ENCODE peak calls at places on chromosomes 3 and 15, in nine cellular contexts. T, X, V, J, I, Q, Y, L and H are unnamed samples.

GRCh38 chr15:98955980-98956723 is 51.4 kb downstream of the PGPEP1L start:
- DNase-seq in T (no peak), X (no peak), V (peak), J (no peak), I (peak), Q (no peak), Y (peak), L (peak), H (no peak)

GRCh38 chr3:16916840-16917239 is 32.1 kb downstream of the PLCL2 start:
- DNase-seq in T (no peak), X (no peak), V (no peak), J (no peak), I (no peak), Q (no peak), Y (no peak), L (no peak), H (peak)

GRCh38 chr15:77031376-77032050 is 36.6 kb downstream of the PSTPIP1 start:
- DNase-seq in T (no peak), X (no peak), V (no peak), J (peak), I (peak), Q (no peak), Y (peak), L (no peak), H (peak)

GRCh38 chr3:19065027-19065426 is 83.3 kb upstream of the KCNH8 start:
- DNase-seq in T (no peak), X (no peak), V (no peak), J (no peak), I (no peak), Q (no peak), Y (no peak), L (no peak), H (no peak)

GRCh38 chr15:51144021-51144532 is 49.4 kb upstream of the TNFAIP8L3 start:
- DNase-seq in T (no peak), X (no peak), V (no peak), J (peak), I (no peak), Q (peak), Y (peak), L (no peak), H (no peak)

GRCh38 chr3:147410126-147410517 is 957 bp downstream of the ZIC1 start:
- DNase-seq in T (no peak), X (no peak), V (no peak), J (no peak), I (no peak), Q (no peak), Y (no peak), L (no peak), H (no peak)

GRCh38 chr15:34693053-34693744 is 61.6 kb downstream of the GJD2 start:
- DNase-seq in T (no peak), X (no peak), V (no peak), J (peak), I (no peak), Q (no peak), Y (no peak), L (no peak), H (no peak)

GRCh38 chr3:170712798-170713197 is 126.9 kb upstream of the SLC7A14 start:
- DNase-seq in T (no peak), X (no peak), V (no peak), J (no peak), I (no peak), Q (no peak), Y (no peak), L (no peak), H (no peak)

GRCh38 chr3:89332311-89333159 is 225.1 kb downstream of the EPHA3 start:
- DNase-seq in T (no peak), X (no peak), V (no peak), J (no peak), I (no peak), Q (no peak), Y (no peak), L (no peak), H (no peak)

GRCh38 chr15:82934100-82934880 is 18.2 kb downstream of the HOMER2 start:
- DNase-seq in T (no peak), X (no peak), V (no peak), J (no peak), I (no peak), Q (no peak), Y (no peak), L (no peak), H (no peak)

GRCh38 chr3:31251083-31251482 is 281.6 kb upstream of the STT3B start:
- DNase-seq in T (no peak), X (no peak), V (no peak), J (no peak), I (no peak), Q (no peak), Y (no peak), L (no peak), H (no peak)

GRCh38 chr3:190053919-190054672 is 66.6 kb downstream of the P3H2 start:
- DNase-seq in T (no peak), X (no peak), V (no peak), J (peak), I (no peak), Q (peak), Y (no peak), L (no peak), H (no peak)

GRCh38 chr3:132659000-132659369 is 624 bp downstream of the ACAD11 start:
- DNase-seq in T (no peak), X (no peak), V (no peak), J (no peak), I (no peak), Q (no peak), Y (peak), L (peak), H (no peak)

GRCh38 chr3:103440539-103441113 is 1005.8 kb downstream of the ZPLD1 start:
- DNase-seq in T (no peak), X (no peak), V (no peak), J (peak), I (no peak), Q (peak), Y (no peak), L (no peak), H (no peak)

GRCh38 chr15:89814112-89814742 is 425 bp downstream of the ANPEP start:
- DNase-seq in T (no peak), X (no peak), V (no peak), J (no peak), I (peak), Q (no peak), Y (no peak), L (no peak), H (no peak)

GRCh38 chr3:56919797-56920195 is 118.0 kb upstream of the ARHGEF3 start:
- DNase-seq in T (no peak), X (no peak), V (no peak), J (no peak), I (no peak), Q (no peak), Y (no peak), L (no peak), H (no peak)

GRCh38 chr3:188947983-188948657 is 223.7 kb upstream of the TPRG1 start:
- DNase-seq in T (peak), X (peak), V (peak), J (peak), I (peak), Q (peak), Y (peak), L (peak), H (peak)

GRCh38 chr3:29057326-29057725 is 223.5 kb upstream of the RBMS3 start:
- DNase-seq in T (no peak), X (no peak), V (no peak), J (peak), I (no peak), Q (no peak), Y (no peak), L (no peak), H (no peak)

GRCh38 chr3:110311526-110311925 is 760.1 kb upstream of the NECTIN3 start:
- DNase-seq in T (no peak), X (no peak), V (no peak), J (no peak), I (no peak), Q (no peak), Y (no peak), L (no peak), H (no peak)

GRCh38 chr3:126828306-126828705 is 124.3 kb downstream of the CHCHD6 start:
- DNase-seq in T (peak), X (peak), V (peak), J (no peak), I (no peak), Q (no peak), Y (peak), L (no peak), H (peak)

GRCh38 chr15:58182460-58183163 is 44.4 kb downstream of the AQP9 start:
- DNase-seq in T (no peak), X (no peak), V (peak), J (peak), I (no peak), Q (peak), Y (no peak), L (peak), H (peak)

GRCh38 chr3:45104715-45105711 is 41.2 kb downstream of the CDCP1 start:
- DNase-seq in T (no peak), X (no peak), V (no peak), J (peak), I (no peak), Q (no peak), Y (no peak), L (no peak), H (no peak)

GRCh38 chr15:48522123-48522522 is 123.4 kb downstream of the FBN1 start:
- DNase-seq in T (no peak), X (no peak), V (no peak), J (no peak), I (no peak), Q (no peak), Y (no peak), L (no peak), H (no peak)

GRCh38 chr15:33067456-33067855 is 127.1 kb downstream of the FMN1 start:
- DNase-seq in T (no peak), X (no peak), V (no peak), J (peak), I (no peak), Q (no peak), Y (no peak), L (no peak), H (no peak)

GRCh38 chr15:37099321-37100108 is 834 bp downstream of the MEIS2 start:
- DNase-seq in T (no peak), X (no peak), V (peak), J (peak), I (no peak), Q (peak), Y (peak), L (no peak), H (peak)

GRCh38 chr15:90691982-90692773 is 25.0 kb upstream of the BLM start:
- DNase-seq in T (no peak), X (no peak), V (no peak), J (no peak), I (no peak), Q (no peak), Y (no peak), L (no peak), H (no peak)

GRCh38 chr15:101012326-101013040 is 93.3 kb downstream of the LRRK1 start:
- DNase-seq in T (peak), X (no peak), V (no peak), J (no peak), I (no peak), Q (no peak), Y (peak), L (no peak), H (no peak)

GRCh38 chr3:9666704-9667445 is 17.6 kb downstream of the MTMR14 start:
- DNase-seq in T (no peak), X (no peak), V (no peak), J (no peak), I (no peak), Q (no peak), Y (no peak), L (peak), H (no peak)

GRCh38 chr3:122843604-122844003 is 48.7 kb downstream of the SLC49A4 start:
- DNase-seq in T (no peak), X (no peak), V (no peak), J (no peak), I (no peak), Q (no peak), Y (no peak), L (no peak), H (no peak)

GRCh38 chr3:54837964-54838363 is 89.9 kb downstream of the LRTM1 start:
- DNase-seq in T (no peak), X (no peak), V (no peak), J (peak), I (no peak), Q (no peak), Y (no peak), L (no peak), H (no peak)

GRCh38 chr3:135895106-135895733 is 70.3 kb upstream of the PPP2R3A start:
- DNase-seq in T (peak), X (peak), V (peak), J (peak), I (peak), Q (peak), Y (peak), L (peak), H (peak)

GRCh38 chr3:34619990-34620389 is 821.6 kb downstream of the PDCD6IP start:
- DNase-seq in T (no peak), X (no peak), V (no peak), J (no peak), I (no peak), Q (no peak), Y (no peak), L (no peak), H (no peak)

GRCh38 chr3:71062920-71063767 is 520.4 kb downstream of the FOXP1 start:
- DNase-seq in T (no peak), X (no peak), V (no peak), J (peak), I (no peak), Q (no peak), Y (no peak), L (no peak), H (no peak)

GRCh38 chr3:89372456-89372855 is 265.0 kb downstream of the EPHA3 start:
- DNase-seq in T (no peak), X (no peak), V (no peak), J (no peak), I (no peak), Q (no peak), Y (no peak), L (peak), H (no peak)

GRCh38 chr3:51637941-51638471 is 33.0 kb upstream of the TEX264 start:
- DNase-seq in T (no peak), X (no peak), V (no peak), J (peak), I (no peak), Q (peak), Y (no peak), L (peak), H (no peak)

GRCh38 chr3:170360476-170360875 is 3.0 kb downstream of the SKIL start:
- DNase-seq in T (no peak), X (no peak), V (no peak), J (peak), I (no peak), Q (no peak), Y (no peak), L (no peak), H (no peak)

GRCh38 chr3:105836533-105836932 is 32.3 kb downstream of the CBLB start:
- DNase-seq in T (no peak), X (no peak), V (no peak), J (peak), I (no peak), Q (no peak), Y (no peak), L (no peak), H (no peak)
- H3K4me3 ChIP-seq in T (no peak), X (peak), V (no peak), J (no peak), I (no peak), Q (no peak), Y (no peak), L (no peak), H (no peak)

GRCh38 chr3:32684800-32685603 is at the start of gene CNOT10:
- DNase-seq in T (peak), X (peak), V (peak), J (peak), I (peak), Q (peak), Y (peak), L (peak), H (peak)

GRCh38 chr3:32684029-32684799 is 774 bp upstream of the CNOT10 start:
- DNase-seq in T (no peak), X (no peak), V (no peak), J (no peak), I (no peak), Q (no peak), Y (no peak), L (no peak), H (no peak)

GRCh38 chr3:32686713-32687112 is 1.7 kb downstream of the CNOT10 start:
- DNase-seq in T (no peak), X (no peak), V (no peak), J (no peak), I (no peak), Q (no peak), Y (no peak), L (no peak), H (no peak)

GRCh38 chr3:32681811-32682210 is 3.2 kb upstream of the CNOT10 start:
- DNase-seq in T (no peak), X (no peak), V (no peak), J (no peak), I (no peak), Q (no peak), Y (no peak), L (no peak), H (no peak)

DNA sequence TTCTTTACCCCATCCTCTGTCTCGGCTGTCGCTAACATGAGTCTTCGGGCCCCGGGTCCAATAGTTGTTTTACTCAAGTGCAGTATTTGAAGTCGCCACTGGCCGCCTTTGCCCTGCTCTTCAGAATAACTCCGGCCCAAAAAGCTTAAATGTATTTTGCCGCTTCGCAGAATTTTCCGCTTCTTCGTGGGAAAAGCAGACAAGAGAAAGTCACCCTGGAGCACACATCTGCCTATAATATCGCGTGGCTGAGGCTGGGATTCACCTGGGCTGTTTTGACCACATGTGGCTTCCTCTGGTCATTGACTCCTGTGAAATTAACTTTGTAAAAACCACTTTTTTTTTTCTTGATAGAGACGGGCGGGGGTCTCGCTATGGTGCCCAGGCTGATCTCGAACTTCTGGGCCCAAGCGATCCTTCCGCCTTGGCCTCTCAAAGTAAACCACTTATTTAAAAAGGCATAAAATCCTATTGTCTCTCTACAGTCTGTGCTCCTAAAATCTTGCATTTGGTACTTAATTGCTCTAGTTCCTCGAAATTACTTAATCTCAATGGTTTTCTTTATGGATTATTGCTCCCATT is 707 bp downstream of the CNOT10 start:
- DNase-seq in T (peak), X (no peak), V (no peak), J (peak), I (no peak), Q (no peak), Y (no peak), L (peak), H (no peak)
- TF ChIP-seq CTCF in T (no peak), X (no peak), V (no peak), J (no peak), I (no peak), Q (no peak), Y (no peak), L (no peak), H (no peak)

GRCh38 chr3:195270350-195271115 is 426 bp downstream of the XXYLT1 start:
- DNase-seq in T (no peak), X (no peak), V (peak), J (peak), I (peak), Q (peak), Y (peak), L (peak), H (peak)
- TF ChIP-seq POLR2A in T (no peak), X (no peak), V (peak), J (no peak), I (peak), Q (peak), Y (peak), L (no peak), H (no peak)

DNA sequence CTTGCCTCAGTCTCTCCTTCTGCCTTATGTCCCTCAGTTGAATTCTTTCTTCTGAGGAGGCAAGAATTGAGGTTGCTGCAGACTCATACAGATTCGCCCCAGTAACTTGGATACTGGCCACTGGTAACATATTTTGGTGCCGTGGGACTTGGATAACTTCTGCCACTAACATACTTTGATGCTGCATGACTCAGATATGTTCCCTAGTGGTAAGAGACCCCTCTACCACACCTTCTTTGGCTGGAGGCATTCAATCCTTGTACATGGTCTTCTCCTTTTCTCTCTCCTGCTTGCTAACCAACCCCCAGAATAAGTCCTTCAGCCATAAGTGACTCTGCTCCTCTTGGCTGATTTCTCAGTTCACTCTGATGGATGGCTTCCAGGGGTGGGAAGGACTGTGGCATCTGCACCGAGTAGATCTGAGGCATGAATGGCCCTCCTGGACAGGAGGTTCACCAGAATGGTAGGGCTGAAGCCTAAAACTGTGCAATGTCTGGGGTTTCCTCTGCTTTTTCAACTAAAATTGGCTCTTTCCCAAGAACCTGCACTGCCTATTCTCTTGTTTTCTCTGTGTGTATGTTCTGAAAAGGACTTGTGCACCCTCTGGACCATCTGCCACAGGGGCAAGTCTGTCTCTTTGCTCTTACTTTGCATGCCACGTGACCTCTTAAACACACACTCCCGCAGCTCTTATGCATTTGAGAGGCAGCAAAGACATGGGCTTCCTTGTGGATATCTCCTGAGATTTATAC is 55.5 kb upstream of the FSTL1 start:
- DNase-seq in T (no peak), X (no peak), V (no peak), J (peak), I (no peak), Q (no peak), Y (no peak), L (peak), H (no peak)
- H3K4me3 ChIP-seq in T (no peak), X (no peak), V (no peak), J (no peak), I (no peak), Q (no peak), Y (no peak), L (no peak), H (no peak)

DNA sequence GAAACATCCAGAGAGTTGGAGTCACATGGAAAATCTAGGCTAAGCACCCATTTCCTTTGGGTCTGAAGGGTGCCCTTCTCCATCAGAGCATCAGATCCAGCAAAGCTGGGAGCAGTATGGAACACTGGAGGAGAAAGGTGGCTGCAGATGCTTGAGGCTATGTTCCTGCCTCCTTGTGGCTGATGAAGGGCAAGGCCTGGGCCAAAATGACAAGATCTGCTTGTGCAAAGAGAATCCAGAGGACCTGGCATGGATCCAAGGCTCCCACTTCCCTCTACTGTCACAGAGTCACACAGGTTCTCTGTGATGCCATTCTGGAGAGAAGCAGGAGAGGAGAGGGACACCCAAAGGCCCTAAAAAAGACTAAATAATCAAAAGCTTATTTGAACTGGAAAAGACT is 9.2 kb upstream of the ATP8B4 start:
- DNase-seq in T (peak), X (peak), V (peak), J (no peak), I (no peak), Q (no peak), Y (peak), L (peak), H (peak)
- TF ChIP-seq CTCF in T (no peak), X (no peak), V (no peak), J (no peak), I (no peak), Q (peak), Y (no peak), L (no peak), H (no peak)

GRCh38 chr3:12831582-12831866 is 9.8 kb downstream of the RPL32 start:
- DNase-seq in T (no peak), X (no peak), V (no peak), J (no peak), I (no peak), Q (no peak), Y (no peak), L (no peak), H (no peak)
- TF ChIP-seq POLR2A in T (no peak), X (no peak), V (no peak), J (no peak), I (no peak), Q (no peak), Y (no peak), L (no peak), H (no peak)